ENCODE peak calls at places on chromosome 13, in four cellular contexts. N is mucosa of gallbladder, G is GM23248, Q is glutamatergic neuron. F is an unnamed sample.
A peak's percentile ranks its signal among the peaks of the same experiment; 100 is the strongest.

GRCh38 chr13:42350141-42350540 is 78.2 kb downstream of the AKAP11 start:
- DNase-seq in G (no peak), Q (no peak), N (no peak), F (no peak)

GRCh38 chr13:47220453-47221150 is 323.7 kb upstream of the HTR2A start:
- DNase-seq in Q (no peak), G (no peak), N (no peak), F (no peak)

GRCh38 chr13:42401376-42401775 is 129.4 kb downstream of the AKAP11 start:
- DNase-seq in Q (no peak), N (no peak), G (no peak), F (no peak)

GRCh38 chr13:68066879-68067513 is 836.9 kb upstream of the PCDH9 start:
- DNase-seq in G (no peak), N (no peak), Q (no peak), F (no peak)

GRCh38 chr13:99197257-99197651 is 3.4 kb upstream of the UBAC2 start:
- DNase-seq in N (no peak), G (no peak), Q (no peak), F (no peak)

GRCh38 chr13:32047796-32048195 is 16.2 kb downstream of the FRY start:
- DNase-seq in N (no peak), G (no peak), Q (no peak), F (no peak)

GRCh38 chr13:78958019-78958418 is 299.1 kb upstream of the OBI1 start:
- DNase-seq in G (peak; percentile 3), N (no peak), Q (no peak), F (no peak)

GRCh38 chr13:114019367-114019766 is 45.5 kb upstream of the C13orf46 start:
- DNase-seq in N (no peak), G (peak; percentile 44), Q (no peak), F (no peak)

GRCh38 chr13:100657881-100658315 is 16.7 kb downstream of the TMTC4 start:
- DNase-seq in Q (no peak), G (no peak), N (no peak), F (no peak)

F was measured in thyroid gland.